ENCODE peak calls at places on chromosomes 13 and 19, in seven cellular contexts. B is stomach, J is breast epithelium, R is endothelial cell of umbilical vein, K is HCT116, S is transverse colon, C is GM23338. L is an unnamed sample.

GRCh38 chr13:109769921-109770320 is 16.5 kb downstream of the IRS2 start:
- DNase-seq in B (no peak), J (no peak), R (no peak), K (no peak), S (no peak), C (no peak), L (no peak)

GRCh38 chr13:23986619-23987018 is 89.3 kb upstream of the C1QTNF9B start:
- DNase-seq in B (no peak), J (no peak), R (no peak), K (no peak), S (no peak), C (no peak), L (no peak)

GRCh38 chr19:43474986-43475705 is 9.7 kb upstream of the LYPD3 start:
- DNase-seq in B (peak; percentile 96), J (peak; percentile 90), R (peak; percentile 95), K (peak; percentile 88), S (peak; percentile 97), C (peak; percentile 98), L (peak; percentile 92)

GRCh38 chr19:47157455-47158321 is 27.1 kb downstream of the SAE1 start:
- DNase-seq in B (peak; percentile 33), J (peak; percentile 58), R (peak; percentile 90), K (no peak), S (peak; percentile 64), C (peak; percentile 96), L (peak; percentile 22)

GRCh38 chr19:12834418-12834943 is at the start of gene RTBDN:
- DNase-seq in B (no peak), J (no peak), R (no peak), K (no peak), S (no peak), C (peak; percentile 71), L (no peak)

GRCh38 chr13:95319551-95320274 is 18.5 kb upstream of the ABCC4 start:
- DNase-seq in B (no peak), J (no peak), R (peak; percentile 86), K (no peak), S (no peak), C (no peak), L (no peak)

GRCh38 chr19:10111405-10111811 is at the start of gene P2RY11:
- DNase-seq in B (no peak), J (no peak), R (no peak), K (no peak), S (peak; percentile 49), C (no peak), L (no peak)

GRCh38 chr13:20713751-20714150 is 10.3 kb downstream of the IL17D start:
- DNase-seq in B (no peak), J (no peak), R (peak; percentile 38), K (no peak), S (no peak), C (no peak), L (no peak)

GRCh38 chr13:111120422-111120821 is 5.3 kb downstream of the ARHGEF7 start:
- DNase-seq in B (no peak), J (no peak), R (no peak), K (no peak), S (no peak), C (no peak), L (no peak)

GRCh38 chr13:44739120-44739519 is 163.0 kb upstream of the TSC22D1 start:
- DNase-seq in B (no peak), J (no peak), R (no peak), K (no peak), S (no peak), C (peak; percentile 42), L (no peak)

GRCh38 chr19:44756089-44756562 is 7.6 kb downstream of the BCL3 start:
- DNase-seq in B (no peak), J (no peak), R (no peak), K (no peak), S (no peak), C (no peak), L (no peak)

GRCh38 chr19:11141937-11142527 is 13.6 kb downstream of the SPC24 start:
- DNase-seq in B (no peak), J (no peak), R (no peak), K (no peak), S (no peak), C (no peak), L (no peak)

DNA sequence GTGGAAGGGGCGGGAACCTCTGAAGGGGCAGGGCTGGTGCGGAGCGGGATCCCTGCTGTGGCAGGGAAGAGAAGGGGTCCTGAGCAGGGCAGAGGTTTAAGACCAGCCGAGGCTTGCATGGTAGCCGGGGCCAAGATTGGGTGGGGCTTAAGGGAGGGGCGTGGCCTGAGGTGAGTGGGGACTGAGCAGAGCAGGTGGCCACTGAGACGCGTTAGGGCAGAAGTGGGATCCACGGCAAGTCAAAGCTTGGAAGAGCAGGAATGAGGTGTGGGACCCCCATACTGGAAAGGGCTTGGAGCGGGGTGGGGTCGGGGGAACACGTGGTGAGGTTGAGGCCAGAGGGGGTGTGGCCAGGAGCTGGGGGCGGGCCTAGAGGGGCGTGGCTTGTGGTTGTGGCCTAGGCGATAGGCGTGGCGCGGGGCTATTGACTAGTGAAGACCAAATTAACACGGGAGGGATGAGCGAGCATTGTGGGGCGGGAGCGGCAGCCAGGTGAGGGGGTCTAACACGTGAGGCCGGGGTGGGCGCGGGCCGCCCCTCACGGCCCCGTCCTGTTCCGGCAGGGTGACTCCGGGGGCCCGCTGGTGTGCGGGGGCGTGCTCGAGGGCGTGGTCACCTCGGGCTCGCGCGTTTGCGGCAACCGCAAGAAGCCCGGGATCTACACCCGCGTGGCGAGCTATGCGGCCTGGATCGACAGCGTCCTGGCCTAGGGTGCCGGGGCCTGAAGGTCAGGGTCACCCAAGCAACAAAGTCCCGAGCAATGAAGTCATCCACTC is 3.3 kb downstream of the CFD start:
- DNase-seq in B (peak; percentile 61), J (peak; percentile 67), R (peak; percentile 47), K (no peak), S (peak; percentile 76), C (peak; percentile 95), L (no peak)
- H3K27ac ChIP-seq in B (no peak overlapping the region), J (peak overlapping the region; percentile 50), R (no peak overlapping the region), K (peak overlapping the region; percentile 26), S (no peak overlapping the region), C (no peak overlapping the region), L (no peak overlapping the region)

GRCh38 chr13:21834511-21834910 is 163.6 kb downstream of the FGF9 start:
- DNase-seq in B (no peak), J (no peak), R (no peak), K (no peak), S (no peak), C (no peak), L (no peak)

GRCh38 chr13:21837288-21837687 is 166.4 kb downstream of the FGF9 start:
- DNase-seq in B (no peak), J (no peak), R (no peak), K (no peak), S (no peak), C (no peak), L (no peak)

GRCh38 chr13:21833921-21834320 is 163.0 kb downstream of the FGF9 start:
- DNase-seq in B (no peak), J (peak; percentile 41), R (no peak), K (no peak), S (no peak), C (no peak), L (no peak)

DNA sequence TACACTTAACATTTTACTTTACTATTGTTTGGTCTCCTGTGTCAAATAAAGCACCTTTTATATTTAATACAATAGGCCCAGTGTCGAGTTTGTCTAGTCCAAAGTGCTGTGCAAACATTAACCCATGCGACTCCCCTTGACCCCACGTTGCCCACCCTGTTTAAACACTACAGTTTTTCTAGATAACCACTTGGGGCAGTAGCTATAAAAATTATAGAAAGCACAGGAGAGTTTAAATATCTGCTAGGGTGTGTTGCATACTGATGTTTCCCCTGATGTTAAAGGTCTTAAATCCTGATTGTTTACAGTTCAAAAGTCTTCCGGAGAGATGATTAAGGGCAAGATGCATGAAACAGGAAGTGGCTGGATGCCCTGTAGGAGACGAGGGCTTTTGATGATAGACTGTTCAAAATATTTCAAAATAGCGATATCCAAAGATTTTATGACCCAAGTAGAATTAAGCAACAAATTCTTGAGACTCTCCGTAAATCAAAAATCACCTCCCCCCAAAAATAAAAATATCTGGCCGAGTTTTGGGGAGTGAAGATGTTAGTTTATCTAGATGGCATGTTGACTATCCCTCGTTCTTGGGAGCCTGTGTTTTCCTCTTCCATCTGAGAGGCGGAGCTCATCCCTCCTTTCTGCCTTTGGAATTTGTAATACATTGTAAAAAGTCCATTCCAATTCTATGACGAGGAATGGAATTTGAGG is 167.1 kb downstream of the FGF9 start:
- DNase-seq in B (no peak), J (no peak), R (no peak), K (no peak), S (no peak), C (peak; percentile 57), L (no peak)
- TF ChIP-seq CTCF in B (no peak), J (no peak), R (no peak), K (no peak), S (peak; percentile 14), C (peak; percentile 48), L (no peak)

GRCh38 chr13:60397693-60398437 is 845 bp downstream of the TDRD3 start:
- DNase-seq in B (peak; percentile 63), J (peak; percentile 29), R (peak; percentile 65), K (no peak), S (peak; percentile 66), C (peak; percentile 75), L (peak; percentile 43)

GRCh38 chr13:60396008-60396782 is 825 bp upstream of the TDRD3 start:
- DNase-seq in B (peak; percentile 91), J (peak; percentile 80), R (peak; percentile 93), K (peak; percentile 86), S (peak; percentile 94), C (peak; percentile 94), L (peak; percentile 90)

GRCh38 chr13:60396783-60397692 is at the start of gene TDRD3:
- DNase-seq in B (peak; percentile 80), J (peak; percentile 59), R (peak; percentile 90), K (peak; percentile 76), S (peak; percentile 86), C (peak; percentile 89), L (peak; percentile 81)

GRCh38 chr13:60386250-60386649 is 10.8 kb upstream of the TDRD3 start:
- DNase-seq in B (no peak), J (no peak), R (no peak), K (no peak), S (no peak), C (no peak), L (no peak)

DNA sequence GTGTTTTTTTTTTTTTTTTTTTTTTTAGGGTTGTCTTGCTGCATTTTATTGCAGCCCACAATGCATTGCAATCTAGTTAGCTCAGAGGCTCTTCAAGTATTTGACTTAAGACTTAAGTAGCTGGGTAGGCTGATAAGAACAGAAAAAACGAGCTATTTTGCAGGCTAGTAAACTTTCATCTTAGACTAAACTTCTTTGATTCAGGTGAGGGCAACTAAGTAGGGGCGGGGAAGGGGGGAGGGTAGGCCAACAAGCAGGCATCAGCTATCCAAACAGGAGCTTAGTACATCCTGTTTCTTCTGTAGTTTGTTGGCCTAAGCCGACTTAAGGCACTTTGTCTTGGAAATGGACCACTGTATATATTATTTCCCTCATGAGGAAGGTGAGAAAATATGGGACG is 4.9 kb upstream of the TDRD3 start:
- DNase-seq in B (no peak), J (no peak), R (no peak), K (no peak), S (no peak), C (no peak), L (no peak)
- TF ChIP-seq POLR2AphosphoS5 in B (no peak), J (no peak), R (no peak), K (no peak), S (no peak), C (no peak), L (no peak)

DNA sequence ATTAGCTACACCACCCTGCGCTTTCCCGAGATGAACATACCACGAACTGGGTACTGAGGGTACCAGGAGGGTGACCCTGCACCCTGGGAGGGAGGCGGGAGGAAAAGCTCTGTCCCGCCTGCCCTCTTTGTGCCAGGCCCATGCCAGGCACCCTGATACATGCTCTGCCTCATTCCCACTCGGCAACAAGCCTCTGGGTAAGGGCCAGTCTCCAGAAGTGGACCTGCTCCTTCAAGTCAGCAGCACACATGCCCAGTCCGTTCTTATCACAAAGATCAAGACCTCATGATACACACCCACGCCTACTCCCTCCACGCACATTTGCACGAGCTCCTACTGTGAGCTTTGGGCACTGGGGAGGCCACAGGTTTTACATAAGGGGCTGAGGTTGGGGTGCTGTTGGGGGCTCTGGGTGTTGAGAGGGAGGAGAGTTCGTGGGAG is 2.0 kb upstream of the FFAR1 start:
- DNase-seq in B (no peak), J (no peak), R (no peak), K (no peak), S (no peak), C (no peak), L (no peak)
- H3K27ac ChIP-seq in B (no peak overlapping the region), J (no peak overlapping the region), R (no peak overlapping the region), K (no peak overlapping the region), S (no peak overlapping the region), C (no peak overlapping the region), L (no peak overlapping the region)